ENCODE peak calls at places on chromosome 20, in five cellular contexts. I is HEK293T, L is GM12878, R is HepG2, C is H1. S is an unnamed sample.

GRCh38 chr20:24838551-24839530 is 110.2 kb upstream of the CST7 start:
- DNase-seq in L (peak), C (no peak), I (no peak), R (no peak), S (no peak)

GRCh38 chr20:31860431-31861345 is 9.6 kb downstream of the DUSP15 start:
- DNase-seq in L (no peak), C (no peak), I (no peak), R (no peak), S (no peak)

GRCh38 chr20:51871943-51872342 is 69.6 kb upstream of the SALL4 start:
- DNase-seq in C (no peak), L (no peak), I (peak), R (no peak), S (no peak)

GRCh38 chr20:9300080-9300479 is 214.3 kb upstream of the LAMP5 start:
- DNase-seq in L (no peak), I (no peak), R (no peak), C (no peak), S (no peak)

GRCh38 chr20:431012-431904 is 23.2 kb downstream of the RBCK1 start:
- DNase-seq in I (peak), C (no peak), R (peak), L (no peak), S (peak)

GRCh38 chr20:44738779-44739477 is 6.7 kb upstream of the KCNK15 start:
- DNase-seq in C (no peak), I (peak), L (peak), R (peak), S (peak)

GRCh38 chr20:47380481-47380880 is 24.0 kb upstream of the ZMYND8 start:
- DNase-seq in I (no peak), C (no peak), L (no peak), R (no peak), S (no peak)

GRCh38 chr20:57106030-57106682 is 160.3 kb downstream of the BMP7 start:
- DNase-seq in I (peak), L (no peak), C (no peak), R (no peak), S (no peak)

GRCh38 chr20:50027611-50028105 is 44.9 kb downstream of the SNAI1 start:
- DNase-seq in L (no peak), C (no peak), R (no peak), I (no peak), S (no peak)

GRCh38 chr20:32609993-32610896 is 25.1 kb upstream of the NOL4L start:
- DNase-seq in C (no peak), I (no peak), R (no peak), L (no peak), S (no peak)

GRCh38 chr20:53660947-53661381 is 67.3 kb upstream of the ZNF217 start:
- DNase-seq in R (no peak), C (no peak), L (no peak), I (no peak), S (no peak)

GRCh38 chr20:50281831-50282591 is 91.4 kb downstream of the CEBPB start:
- DNase-seq in L (no peak), R (peak), I (peak), C (no peak), S (peak)

GRCh38 chr20:58673119-58673518 is 19.5 kb upstream of the NPEPL1 start:
- DNase-seq in I (no peak), R (no peak), L (no peak), C (no peak), S (no peak)

GRCh38 chr20:2867081-2867860 is 6.0 kb upstream of the PTPRA start:
- DNase-seq in I (no peak), C (no peak), R (no peak), L (no peak), S (no peak)

GRCh38 chr20:48406462-48407235 is 421.1 kb downstream of the PREX1 start:
- DNase-seq in L (no peak), C (no peak), R (no peak), I (no peak), S (no peak)

GRCh38 chr20:44181611-44182010 is 5.4 kb downstream of the JPH2 start:
- DNase-seq in L (no peak), R (no peak), C (no peak), I (no peak), S (no peak)

GRCh38 chr20:38805958-38806854 is 709 bp downstream of the PPP1R16B start:
- DNase-seq in I (peak), R (no peak), C (no peak), L (no peak), S (no peak)

GRCh38 chr20:1567392-1568165 is 10.1 kb upstream of the SIRPD start:
- DNase-seq in L (no peak), C (peak), R (peak), I (no peak), S (peak)

GRCh38 chr20:603116-603640 is 6.9 kb downstream of the TCF15 start:
- DNase-seq in C (no peak), I (no peak), R (no peak), L (no peak), S (no peak)

GRCh38 chr20:32356935-32357868 is 929 bp upstream of the ASXL1 start:
- DNase-seq in L (peak), I (no peak), R (peak), C (no peak), S (no peak)

GRCh38 chr20:45842169-45842812 is 8.7 kb downstream of the SNX21 start:
- DNase-seq in C (no peak), I (no peak), L (peak), R (no peak), S (no peak)

GRCh38 chr20:32528905-32529670 is 56.0 kb downstream of the NOL4L start:
- DNase-seq in I (no peak), R (no peak), L (no peak), C (no peak), S (no peak)

GRCh38 chr20:41415191-41415590 is 48.6 kb upstream of the EMILIN3 start:
- DNase-seq in I (no peak), L (no peak), R (no peak), C (no peak), S (no peak)

GRCh38 chr20:39823239-39823638 is 861.1 kb downstream of the DHX35 start:
- DNase-seq in L (no peak), I (no peak), C (no peak), R (no peak), S (no peak)

GRCh38 chr20:420169-420620 is 12.1 kb downstream of the RBCK1 start:
- DNase-seq in L (no peak), C (no peak), R (no peak), I (no peak), S (no peak)

GRCh38 chr20:33843854-33844253 is 32.7 kb downstream of the CHMP4B start:
- DNase-seq in R (no peak), C (no peak), I (no peak), L (no peak), S (no peak)

GRCh38 chr20:57508381-57508780 is 16.6 kb downstream of the CTCFL start:
- DNase-seq in R (no peak), L (no peak), I (no peak), C (no peak), S (no peak)

GRCh38 chr20:16952965-16953364 is 204.8 kb downstream of the OTOR start:
- DNase-seq in C (no peak), L (no peak), I (no peak), R (no peak), S (no peak)

GRCh38 chr20:14889503-14890125 is 552.2 kb upstream of the FLRT3 start:
- DNase-seq in C (no peak), I (no peak), R (no peak), L (no peak), S (no peak)

GRCh38 chr20:25195962-25196700 is 619 bp downstream of the ENTPD6 start:
- DNase-seq in I (peak), L (no peak), R (peak), C (no peak), S (no peak)

GRCh38 chr20:40232288-40232687 is 456.7 kb downstream of the MAFB start:
- DNase-seq in L (no peak), R (no peak), I (no peak), C (no peak), S (no peak)

GRCh38 chr20:50341880-50342637 is 151.4 kb downstream of the CEBPB start:
- DNase-seq in R (no peak), I (no peak), L (no peak), C (no peak), S (no peak)

GRCh38 chr20:35515949-35516645 is 13.4 kb downstream of the C20orf173 start:
- DNase-seq in L (no peak), R (no peak), I (no peak), C (no peak), S (no peak)

GRCh38 chr20:43767686-43768474 is 41.1 kb upstream of the GTSF1L start:
- DNase-seq in C (no peak), I (no peak), R (no peak), L (no peak), S (no peak)

GRCh38 chr20:2305946-2306345 is 10.1 kb downstream of the TGM3 start:
- DNase-seq in R (peak), C (no peak), L (no peak), I (no peak), S (no peak)

GRCh38 chr20:1874534-1875168 is 20.6 kb upstream of the SIRPA start:
- DNase-seq in L (no peak), C (no peak), R (peak), I (no peak), S (no peak)

GRCh38 chr20:16898433-16898832 is 150.3 kb downstream of the OTOR start:
- DNase-seq in I (no peak), L (no peak), C (no peak), R (no peak), S (no peak)

GRCh38 chr20:57618091-57618765 is 2.0 kb downstream of the ZBP1 start:
- DNase-seq in R (no peak), L (no peak), C (no peak), I (no peak), S (no peak)

DNA sequence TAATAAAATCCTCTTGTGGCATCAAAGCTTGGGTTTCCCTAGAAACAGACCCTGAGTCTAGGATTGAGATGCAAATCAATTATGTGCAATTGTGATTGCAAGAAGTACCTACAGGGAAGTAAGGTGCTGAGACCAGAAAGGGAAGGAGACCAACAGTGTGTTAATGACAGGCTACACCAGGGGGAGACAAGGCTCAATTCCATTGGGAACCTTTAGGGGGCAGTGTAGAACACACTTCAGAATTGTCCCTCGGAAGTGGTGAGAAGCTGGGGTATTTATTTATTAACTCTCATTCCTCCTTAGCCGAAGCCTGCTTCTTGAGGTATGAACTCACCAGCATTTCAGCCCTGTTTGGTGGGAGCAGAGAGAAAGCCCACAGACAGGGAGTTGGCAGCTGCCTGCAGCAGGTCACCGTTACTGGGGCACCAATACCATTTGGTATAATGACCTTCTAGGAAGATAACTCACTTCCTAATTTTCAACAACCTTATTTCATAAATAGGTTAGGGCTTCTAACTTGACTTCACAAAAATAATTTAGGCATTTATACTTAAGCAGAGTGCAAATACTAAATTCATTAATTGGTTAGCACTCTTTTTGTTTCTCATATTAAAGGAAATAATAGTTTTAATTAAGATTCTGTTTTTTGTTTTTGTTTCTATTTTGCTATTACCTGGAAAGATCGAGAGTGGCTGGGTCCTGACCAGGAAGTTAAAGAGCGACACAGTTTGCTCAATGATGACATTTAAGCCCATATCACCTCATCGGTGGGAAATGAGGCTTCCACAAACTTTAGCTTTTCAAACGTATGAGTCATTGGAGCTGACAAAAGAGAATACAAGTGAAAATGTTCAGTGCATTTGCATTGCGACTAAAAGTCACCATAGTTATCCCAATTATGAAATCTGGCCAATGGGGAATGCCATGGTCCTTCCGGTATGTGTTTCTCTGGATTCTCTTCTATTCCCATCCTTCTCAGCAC is 94.8 kb downstream of the BTBD3 start:
- DNase-seq in R (peak), I (peak), C (peak), L (peak), S (peak)
- TF ChIP-seq SUZ12 in R (no peak), I (no peak), C (no peak), L (no peak), S (no peak)

DNA sequence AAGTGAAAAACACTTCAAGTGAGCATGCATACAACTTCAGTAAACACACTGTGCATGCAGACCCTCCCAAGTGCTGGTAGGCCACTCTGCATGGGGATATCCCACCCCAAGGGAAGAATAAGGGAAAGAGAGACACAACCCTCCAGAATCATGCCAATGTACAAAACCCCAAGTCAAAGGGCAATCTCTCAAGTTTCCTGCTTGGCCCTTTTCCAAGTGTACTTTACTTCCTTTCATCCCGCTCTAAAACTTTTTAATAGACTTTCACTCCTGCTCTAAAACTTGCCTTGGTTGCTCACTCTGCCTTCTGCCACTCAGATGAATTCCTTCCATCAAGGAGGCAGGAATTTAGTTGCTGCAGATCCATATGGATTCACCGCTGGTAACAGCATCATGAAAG is 205.7 kb upstream of the PROKR2 start:
- DNase-seq in I (no peak), C (no peak), L (no peak), R (no peak), S (no peak)
- TF ChIP-seq SUZ12 in I (no peak), C (no peak), L (no peak), R (no peak), S (no peak)

GRCh38 chr20:23150304-23151007 is 64.3 kb upstream of the CD93 start:
- DNase-seq in R (no peak), I (no peak), L (no peak), C (no peak), S (no peak)

GRCh38 chr20:23151008-23151703 is 65.0 kb upstream of the CD93 start:
- DNase-seq in L (no peak), I (no peak), C (no peak), R (no peak), S (no peak)

GRCh38 chr20:23147964-23148720 is 62.0 kb upstream of the CD93 start:
- DNase-seq in R (peak), I (no peak), C (no peak), L (peak), S (no peak)

GRCh38 chr20:23151885-23152284 is 65.8 kb upstream of the CD93 start:
- DNase-seq in L (no peak), C (no peak), I (no peak), R (no peak), S (no peak)

GRCh38 chr20:23149623-23150279 is 63.6 kb upstream of the CD93 start:
- DNase-seq in R (no peak), I (no peak), L (no peak), C (no peak), S (no peak)
- TF ChIP-seq SUZ12 in R (no peak), I (no peak), L (no peak), C (no peak), S (no peak)

DNA sequence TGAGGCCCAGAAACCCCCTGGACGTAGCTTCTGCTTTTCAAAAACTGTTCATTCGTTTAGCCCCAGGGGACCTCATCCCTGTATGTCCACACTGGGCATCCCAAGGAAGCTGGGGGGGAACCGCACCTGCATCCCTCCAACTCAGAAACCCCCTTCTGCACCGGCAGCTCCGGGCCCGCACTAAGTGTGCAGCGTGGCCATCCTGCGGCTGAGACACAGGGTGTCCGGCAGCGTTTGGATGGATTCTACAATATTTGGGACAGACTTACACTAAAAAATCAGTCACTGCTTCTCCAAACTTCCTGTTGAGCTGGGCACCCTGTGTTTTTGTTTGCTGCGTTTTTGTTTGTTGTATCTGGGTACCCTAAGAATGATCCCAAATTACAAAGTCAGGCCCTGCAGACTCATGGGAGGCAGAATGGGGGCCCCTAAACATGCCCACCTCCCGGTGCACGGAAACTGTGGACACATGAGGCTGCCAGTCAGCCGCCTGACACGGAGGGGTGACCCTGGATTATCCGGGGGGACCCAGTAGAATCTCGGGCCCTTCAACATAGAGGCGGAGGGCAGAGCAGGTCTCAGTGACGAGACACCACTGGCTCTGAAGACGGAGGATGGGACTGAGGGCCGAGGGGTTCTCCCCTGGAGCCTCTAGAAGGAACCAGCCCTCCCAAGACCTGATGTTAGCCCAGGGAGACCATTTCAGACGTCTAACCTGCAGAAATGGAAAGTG is 88.2 kb upstream of the BHLHE23 start:
- DNase-seq in L (no peak), C (no peak), R (no peak), I (no peak), S (no peak)
- TF ChIP-seq SUZ12 in L (no peak), C (no peak), R (no peak), I (no peak), S (no peak)

DNA sequence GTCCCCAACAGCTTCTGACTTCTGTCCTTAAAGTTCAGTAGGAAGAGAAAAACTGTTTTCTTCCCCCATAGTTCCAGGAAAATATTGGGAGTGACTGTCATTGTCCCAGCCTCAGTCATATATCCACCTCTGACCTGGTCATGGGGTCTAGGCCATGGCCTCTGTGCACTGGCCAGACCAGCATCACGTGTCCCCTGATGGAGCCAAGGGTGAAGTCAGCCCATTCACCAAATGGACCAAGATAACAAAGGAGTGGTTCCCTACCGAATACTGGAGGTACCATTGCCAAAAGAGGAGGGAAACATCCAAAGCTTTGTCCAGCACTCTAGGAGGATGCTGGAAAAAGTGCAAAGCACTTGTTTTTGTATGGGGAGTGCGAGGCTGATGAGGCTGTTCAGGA is 395.4 kb downstream of the TAF4 start:
- DNase-seq in C (no peak), I (no peak), R (no peak), L (no peak), S (no peak)
- TF ChIP-seq SUZ12 in C (no peak), I (no peak), R (no peak), L (no peak), S (no peak)

GRCh38 chr20:63498950-63499332 is at the start of gene EEF1A2:
- DNase-seq in C (no peak), I (peak), R (no peak), L (no peak), S (no peak)
- TF ChIP-seq SUZ12 in C (no peak), I (no peak), R (no peak), L (no peak), S (no peak)

DNA sequence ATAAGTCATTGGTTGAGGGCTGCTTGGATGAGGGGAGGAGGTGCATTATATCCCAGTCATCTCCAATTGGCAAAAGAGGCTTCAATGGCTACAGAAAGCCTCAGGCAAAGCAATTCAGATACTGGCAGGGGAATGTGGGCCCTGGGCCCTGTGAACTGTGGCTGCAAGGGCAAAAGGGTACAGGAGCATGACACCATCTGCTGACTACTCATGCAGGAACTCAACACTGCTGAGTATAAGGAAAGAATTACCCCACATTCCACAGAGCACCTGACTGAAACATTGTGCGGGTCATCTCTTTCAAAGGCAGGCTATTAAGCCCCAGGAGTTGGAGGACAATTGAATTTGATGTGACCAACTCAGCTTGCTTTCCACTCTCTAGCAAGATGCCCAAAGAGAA is 92.1 kb upstream of the SPTLC3 start:
- DNase-seq in R (peak), L (no peak), I (no peak), C (no peak), S (peak)
- TF ChIP-seq SUZ12 in R (no peak), L (no peak), I (no peak), C (no peak), S (no peak)

GRCh38 chr20:23148721-23149570 is 62.8 kb upstream of the CD93 start:
- DNase-seq in L (no peak), I (no peak), C (no peak), R (no peak), S (no peak)
- TF ChIP-seq SUZ12 in L (no peak), I (no peak), C (no peak), R (no peak), S (no peak)

GRCh38 chr20:20083796-20084195 is 31.5 kb downstream of the CFAP61 start:
- DNase-seq in C (no peak), R (peak), L (peak), I (peak), S (no peak)
- TF ChIP-seq SUZ12 in C (no peak), R (no peak), L (no peak), I (no peak), S (no peak)